ENCODE peak calls at places on chromosome 15, in four cellular contexts. U is CD8-positive, alpha-beta T cell; B is GM23338; S is heart left ventricle. E is an unnamed sample.

GRCh38 chr15:37076543-37076942 is 23.8 kb downstream of the MEIS2 start:
- DNase-seq in B (no peak), S (no peak), U (no peak), E (no peak)

GRCh38 chr15:80240261-80240660 is 11.8 kb downstream of the CTXND1 start:
- DNase-seq in S (no peak), B (no peak), U (no peak), E (no peak)

GRCh38 chr15:81221449-81221848 is 24.8 kb downstream of the IL16 start:
- DNase-seq in B (no peak), S (no peak), U (no peak), E (no peak)

GRCh38 chr15:31024979-31025378 is 33.6 kb upstream of the MTMR10 start:
- DNase-seq in S (no peak), U (no peak), B (no peak), E (no peak)

GRCh38 chr15:62391565-62392262 is 226.6 kb upstream of the C2CD4B start:
- DNase-seq in U (peak; percentile 51), B (peak; percentile 63), S (peak; percentile 43), E (no peak)

GRCh38 chr15:90101130-90101968 is 919 bp downstream of the IDH2 start:
- DNase-seq in B (peak; percentile 87), U (no peak), S (peak; percentile 75), E (no peak)

GRCh38 chr15:87619161-87619960 is 637.2 kb downstream of the NTRK3 start:
- DNase-seq in S (no peak), U (no peak), B (no peak), E (no peak)

GRCh38 chr15:80609512-80609946 is 85.6 kb upstream of the ABHD17C start:
- DNase-seq in U (no peak), B (no peak), S (no peak), E (no peak)

GRCh38 chr15:70257047-70257446 is 159.3 kb upstream of the TLE3 start:
- DNase-seq in B (no peak), U (no peak), S (no peak), E (no peak)

GRCh38 chr15:93289951-93290350 is 200.9 kb upstream of the RGMA start:
- DNase-seq in U (no peak), S (no peak), B (no peak), E (no peak)

GRCh38 chr15:32659340-32659831 is 17.9 kb downstream of the SCG5 start:
- DNase-seq in B (no peak), S (no peak), U (no peak), E (no peak)

GRCh38 chr15:70525551-70525950 is 237.8 kb downstream of the UACA start:
- DNase-seq in B (no peak), S (no peak), U (peak; percentile 25), E (no peak)

GRCh38 chr15:67133738-67134576 is 68.6 kb downstream of the SMAD3 start:
- DNase-seq in S (peak; percentile 61), U (peak; percentile 77), B (peak; percentile 44), E (peak; percentile 56)

GRCh38 chr15:43517354-43518072 is at the start of gene MAP1A:
- DNase-seq in B (peak; percentile 58), S (peak; percentile 65), U (peak; percentile 48), E (no peak)

GRCh38 chr15:92666780-92667179 is 11.2 kb upstream of the FAM174B start:
- DNase-seq in B (no peak), S (peak; percentile 60), U (no peak), E (no peak)

GRCh38 chr15:60135961-60136360 is 131.8 kb downstream of the FOXB1 start:
- DNase-seq in S (no peak), U (no peak), B (no peak), E (no peak)

GRCh38 chr15:27675571-27675970 is 423.5 kb downstream of the OCA2 start:
- DNase-seq in U (no peak), B (no peak), S (no peak), E (no peak)

GRCh38 chr15:66165856-66166255 is 87.7 kb downstream of the MEGF11 start:
- DNase-seq in U (no peak), S (no peak), B (no peak), E (no peak)

GRCh38 chr15:36256258-36256825 is 323.1 kb upstream of the CDIN1 start:
- DNase-seq in U (no peak), B (no peak), S (no peak), E (no peak)

GRCh38 chr15:78895411-78895810 is 22.7 kb downstream of the MORF4L1 start:
- DNase-seq in S (no peak), U (no peak), B (no peak), E (no peak)

GRCh38 chr15:52139599-52140462 is 27.3 kb upstream of the BCL2L10 start:
- DNase-seq in S (peak; percentile 60), B (peak; percentile 95), U (peak; percentile 72), E (peak; percentile 53)

GRCh38 chr15:43085921-43086320 is 19.9 kb downstream of the UBR1 start:
- DNase-seq in S (no peak), U (no peak), B (no peak), E (no peak)

GRCh38 chr15:44084171-44084570 is 110.9 kb downstream of the FRMD5 start:
- DNase-seq in B (no peak), S (no peak), U (no peak), E (no peak)

GRCh38 chr15:76963596-76963995 is 31.3 kb upstream of the PSTPIP1 start:
- DNase-seq in S (no peak), U (no peak), B (peak; percentile 43), E (no peak)

GRCh38 chr15:85010472-85011209 is 29.0 kb downstream of the PDE8A start:
- DNase-seq in S (no peak), U (no peak), B (no peak), E (no peak)
- TF ChIP-seq CTCF in S (no peak), U (no peak), B (no peak), E (no peak)

DNA sequence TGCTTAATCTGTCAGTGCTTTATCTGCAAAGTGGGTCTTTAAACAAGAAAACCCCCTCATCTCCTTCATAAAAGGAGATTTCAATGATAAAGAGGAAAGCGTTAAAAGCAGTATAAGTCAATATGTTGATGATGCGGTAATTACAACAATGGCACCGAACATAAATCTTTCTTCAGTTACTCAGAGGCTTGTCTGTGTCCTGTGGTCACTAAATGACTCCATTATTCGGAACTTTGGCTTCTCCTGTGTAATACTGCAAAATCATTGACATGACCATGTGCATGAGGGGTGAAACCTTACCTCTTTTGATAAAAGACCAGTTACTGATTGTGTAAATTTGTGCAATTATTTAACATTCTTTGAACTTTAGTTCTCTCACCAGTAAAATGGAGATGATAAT is 4.8 kb upstream of the USP3 start:
- DNase-seq in B (no peak), S (no peak), U (no peak), E (no peak)
- H3K27me3 ChIP-seq in B (peaks cover 91% of the 10 kb centered on the region), S (no peaks in the 10 kb centered on the region), U (no peaks in the 10 kb centered on the region), E (no peaks in the 10 kb centered on the region)

GRCh38 chr15:74041777-74042435 is 40.4 kb downstream of the GOLGA6A start:
- DNase-seq in U (no peak), B (no peak), S (no peak), E (no peak)

GRCh38 chr15:74039656-74040010 is 42.7 kb downstream of the GOLGA6A start:
- DNase-seq in S (no peak), U (no peak), B (no peak), E (no peak)

GRCh38 chr15:74038707-74039655 is 43.4 kb downstream of the GOLGA6A start:
- DNase-seq in B (no peak), U (no peak), S (no peak), E (no peak)

GRCh38 chr15:74041311-74041756 is 41.0 kb downstream of the GOLGA6A start:
- DNase-seq in B (no peak), U (no peak), S (no peak), E (no peak)

DNA sequence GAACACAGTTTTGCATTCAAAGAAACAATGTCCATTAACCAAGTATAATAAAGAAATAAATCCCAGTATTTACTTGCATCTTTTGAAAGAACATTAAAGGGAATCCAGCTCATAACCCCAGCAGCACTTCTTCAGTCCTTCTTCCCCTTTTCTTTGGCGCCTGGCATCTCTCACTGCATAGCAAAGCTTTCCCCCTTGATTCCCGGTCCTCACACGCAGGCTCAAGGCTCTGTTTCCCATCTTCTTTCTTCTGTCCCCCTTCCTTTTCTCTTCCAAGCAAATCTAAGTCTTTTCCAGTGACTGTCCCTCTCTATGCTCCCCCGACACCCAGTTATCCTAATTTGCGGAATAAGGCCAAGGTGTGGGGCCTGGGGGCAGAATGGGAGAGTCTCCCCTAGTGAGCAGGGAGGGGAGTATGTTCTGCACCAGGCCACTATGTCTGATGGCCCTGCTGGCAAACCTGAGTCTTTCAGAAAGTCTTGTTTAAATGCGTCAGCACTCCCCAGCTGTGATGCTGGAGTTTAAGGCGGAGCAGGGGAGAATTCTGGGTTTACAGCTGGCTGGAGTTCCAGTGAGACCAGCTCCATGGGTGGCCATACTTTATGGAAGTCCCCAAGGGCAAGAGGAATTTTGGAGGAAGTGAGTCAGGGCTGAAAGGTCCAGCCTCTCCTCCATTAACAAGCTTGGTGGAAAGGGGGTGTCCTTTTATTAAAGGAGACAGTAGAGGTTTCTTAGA is 42.1 kb downstream of the GOLGA6A start:
- DNase-seq in B (no peak), U (no peak), S (peak; percentile 73), E (no peak)
- H3K27ac ChIP-seq in B (no peak overlapping the region), U (no peak overlapping the region), S (peak overlapping the region; percentile 73), E (no peak overlapping the region)

GRCh38 chr15:56367156-56367555 is 1.9 kb downstream of the TEX9 start:
- DNase-seq in S (no peak), B (no peak), U (no peak), E (no peak)
- TF ChIP-seq CTCF in S (no peak), B (no peak), U (no peak), E (no peak)

GRCh38 chr15:38857814-38858213 is 293.2 kb upstream of the RASGRP1 start:
- DNase-seq in U (no peak), B (no peak), S (no peak), E (no peak)
- H3K27me3 ChIP-seq in U (no peaks in the 10 kb centered on the region), B (no peaks in the 10 kb centered on the region), S (no peaks in the 10 kb centered on the region), E (no peaks in the 10 kb centered on the region)

E was measured in CD4-positive, alpha-beta T cell.